ENCODE peak calls at places on chromosomes 5 and 9, in four cellular contexts. One of them, this sample, is unnamed.

GRCh38 chr9:93259490-93260289 is 75.8 kb downstream of the WNK2 start:
- DNase-seq in CD8-positive, alpha-beta memory T cell: no peak
- DNase-seq in GM06990: no peak
- DNase-seq in CD4-positive, alpha-beta T cell: no peak
- DNase-seq in this sample: no peak

GRCh38 chr9:132717326-132717945 is 47.2 kb downstream of the GTF3C4 start:
- DNase-seq in CD8-positive, alpha-beta memory T cell: no peak
- DNase-seq in GM06990: no peak
- DNase-seq in CD4-positive, alpha-beta T cell: no peak
- DNase-seq in this sample: no peak

GRCh38 chr5:1526681-1527131 is 2.9 kb upstream of the LPCAT1 start:
- DNase-seq in CD8-positive, alpha-beta memory T cell: no peak
- DNase-seq in GM06990: no peak
- DNase-seq in CD4-positive, alpha-beta T cell: no peak
- DNase-seq in this sample: no peak

GRCh38 chr5:175457466-175457865 is 13.5 kb upstream of the DRD1 start:
- DNase-seq in CD8-positive, alpha-beta memory T cell: no peak
- DNase-seq in GM06990: no peak
- DNase-seq in CD4-positive, alpha-beta T cell: no peak
- DNase-seq in this sample: no peak

GRCh38 chr9:130451509-130452388 is 7.0 kb downstream of the ASS1 start:
- DNase-seq in CD8-positive, alpha-beta memory T cell: no peak
- DNase-seq in GM06990: no peak
- DNase-seq in CD4-positive, alpha-beta T cell: no peak
- DNase-seq in this sample: peak; percentile 95

GRCh38 chr9:121207371-121207940 is 5.8 kb upstream of the RAB14 start:
- DNase-seq in CD8-positive, alpha-beta memory T cell: no peak
- DNase-seq in GM06990: peak; percentile 50
- DNase-seq in CD4-positive, alpha-beta T cell: no peak
- DNase-seq in this sample: no peak

GRCh38 chr5:30802961-30803705 is 390.4 kb upstream of the CDH6 start:
- DNase-seq in CD8-positive, alpha-beta memory T cell: no peak
- DNase-seq in GM06990: no peak
- DNase-seq in CD4-positive, alpha-beta T cell: no peak
- DNase-seq in this sample: no peak

GRCh38 chr9:82513242-82513750 is 524.7 kb downstream of the SPATA31D1 start:
- DNase-seq in CD8-positive, alpha-beta memory T cell: no peak
- DNase-seq in GM06990: no peak
- DNase-seq in CD4-positive, alpha-beta T cell: no peak
- DNase-seq in this sample: no peak

GRCh38 chr5:33370135-33370472 is 70.7 kb upstream of the TARS1 start:
- DNase-seq in CD8-positive, alpha-beta memory T cell: no peak
- DNase-seq in GM06990: no peak
- DNase-seq in CD4-positive, alpha-beta T cell: no peak
- DNase-seq in this sample: no peak

GRCh38 chr5:125043781-125044391 is 297.4 kb upstream of the ZNF608 start:
- DNase-seq in CD8-positive, alpha-beta memory T cell: no peak
- DNase-seq in GM06990: no peak
- DNase-seq in CD4-positive, alpha-beta T cell: no peak
- DNase-seq in this sample: peak; percentile 90

GRCh38 chr5:56111404-56111781 is 116.6 kb upstream of the IL6ST start:
- DNase-seq in CD8-positive, alpha-beta memory T cell: no peak
- DNase-seq in GM06990: no peak
- DNase-seq in CD4-positive, alpha-beta T cell: no peak
- DNase-seq in this sample: no peak

GRCh38 chr5:139690385-139691274 is 42.5 kb downstream of the CXXC5 start:
- DNase-seq in CD8-positive, alpha-beta memory T cell: no peak
- DNase-seq in GM06990: no peak
- DNase-seq in CD4-positive, alpha-beta T cell: no peak
- DNase-seq in this sample: peak; percentile 58

GRCh38 chr5:7094626-7095025 is 301.3 kb upstream of the ADCY2 start:
- DNase-seq in CD8-positive, alpha-beta memory T cell: no peak
- DNase-seq in GM06990: no peak
- DNase-seq in CD4-positive, alpha-beta T cell: no peak
- DNase-seq in this sample: no peak

GRCh38 chr5:141618030-141618803 is 583 bp downstream of the DIAPH1 start:
- DNase-seq in CD8-positive, alpha-beta memory T cell: peak; percentile 65
- DNase-seq in GM06990: no peak
- DNase-seq in CD4-positive, alpha-beta T cell: peak; percentile 30
- DNase-seq in this sample: peak; percentile 60

GRCh38 chr5:4857761-4858160 is 282.4 kb upstream of the ADAMTS16 start:
- DNase-seq in CD8-positive, alpha-beta memory T cell: no peak
- DNase-seq in GM06990: no peak
- DNase-seq in CD4-positive, alpha-beta T cell: no peak
- DNase-seq in this sample: no peak

GRCh38 chr9:13064060-13064459 is 215.4 kb downstream of the MPDZ start:
- DNase-seq in CD8-positive, alpha-beta memory T cell: no peak
- DNase-seq in GM06990: no peak
- DNase-seq in CD4-positive, alpha-beta T cell: no peak
- DNase-seq in this sample: no peak

GRCh38 chr9:19660019-19660418 is 128.8 kb downstream of the SLC24A2 start:
- DNase-seq in CD8-positive, alpha-beta memory T cell: no peak
- DNase-seq in GM06990: no peak
- DNase-seq in CD4-positive, alpha-beta T cell: no peak
- DNase-seq in this sample: no peak

GRCh38 chr5:159216454-159216853 is 7.1 kb upstream of the RNF145 start:
- DNase-seq in CD8-positive, alpha-beta memory T cell: no peak
- DNase-seq in GM06990: no peak
- DNase-seq in CD4-positive, alpha-beta T cell: no peak
- DNase-seq in this sample: no peak
- H3K27me3 ChIP-seq in CD8-positive, alpha-beta memory T cell: no peaks in the 10 kb centered on the region
- H3K27me3 ChIP-seq in GM06990: no peaks in the 10 kb centered on the region
- H3K27me3 ChIP-seq in CD4-positive, alpha-beta T cell: no peaks in the 10 kb centered on the region
- H3K27me3 ChIP-seq in this sample: no peaks in the 10 kb centered on the region

GRCh38 chr5:180744253-180744652 is 4.4 kb upstream of the OR2Y1 start:
- DNase-seq in CD8-positive, alpha-beta memory T cell: no peak
- DNase-seq in GM06990: no peak
- DNase-seq in CD4-positive, alpha-beta T cell: no peak
- DNase-seq in this sample: no peak

GRCh38 chr5:180739271-180739670 is 587 bp downstream of the OR2Y1 start:
- DNase-seq in CD8-positive, alpha-beta memory T cell: no peak
- DNase-seq in GM06990: no peak
- DNase-seq in CD4-positive, alpha-beta T cell: no peak
- DNase-seq in this sample: no peak

GRCh38 chr5:180739958-180740357 is at the start of gene OR2Y1:
- DNase-seq in CD8-positive, alpha-beta memory T cell: no peak
- DNase-seq in GM06990: no peak
- DNase-seq in CD4-positive, alpha-beta T cell: no peak
- DNase-seq in this sample: no peak

DNA sequence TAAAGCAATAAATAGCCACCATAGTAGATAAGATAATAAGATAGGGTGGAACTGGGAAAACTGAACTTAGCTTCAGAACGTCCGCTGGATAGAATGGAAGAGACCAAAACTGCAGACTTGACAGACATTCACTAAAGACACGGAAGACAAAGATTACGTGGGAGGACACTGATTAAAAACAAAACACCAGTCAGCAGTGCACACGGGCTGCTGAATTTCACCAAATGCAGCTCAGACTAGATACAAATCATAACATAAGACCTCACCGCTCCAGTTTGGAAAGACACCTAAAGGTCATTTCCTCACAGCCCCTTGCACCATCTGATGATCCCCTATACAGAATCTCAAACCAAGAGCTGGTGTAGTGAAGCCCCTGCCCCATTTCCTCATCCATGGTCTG is 2.9 kb upstream of the OR2Y1 start:
- DNase-seq in CD8-positive, alpha-beta memory T cell: no peak
- DNase-seq in GM06990: no peak
- DNase-seq in CD4-positive, alpha-beta T cell: no peak
- DNase-seq in this sample: no peak
- H3K27me3 ChIP-seq in CD8-positive, alpha-beta memory T cell: no peaks in the 10 kb centered on the region
- H3K27me3 ChIP-seq in GM06990: no peaks in the 10 kb centered on the region
- H3K27me3 ChIP-seq in CD4-positive, alpha-beta T cell: peaks cover 14% of the 10 kb centered on the region
- H3K27me3 ChIP-seq in this sample: peaks cover 49% of the 10 kb centered on the region

DNA sequence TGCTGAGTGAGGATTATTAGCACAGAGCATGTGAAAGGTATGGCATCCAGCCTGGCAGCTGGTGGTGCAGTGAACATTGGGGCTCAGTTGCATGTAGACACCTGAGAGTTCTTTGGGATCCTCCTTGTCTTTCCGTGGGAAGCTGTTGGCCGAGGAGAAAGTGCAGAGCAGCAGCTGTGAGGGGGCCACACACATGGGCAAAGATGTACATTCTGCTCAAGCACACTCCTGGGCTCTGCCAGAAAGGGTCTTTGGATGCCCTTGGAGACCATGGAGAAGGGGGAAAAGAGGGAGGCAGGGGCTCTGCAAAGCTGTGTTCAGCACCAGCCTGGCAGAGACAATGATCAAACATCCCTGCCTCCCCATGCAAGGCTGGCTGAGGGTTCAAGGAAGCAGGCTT is 138.7 kb upstream of the PITX1 start:
- DNase-seq in CD8-positive, alpha-beta memory T cell: no peak
- DNase-seq in GM06990: no peak
- DNase-seq in CD4-positive, alpha-beta T cell: no peak
- DNase-seq in this sample: no peak
- H3K27me3 ChIP-seq in CD8-positive, alpha-beta memory T cell: no peaks in the 10 kb centered on the region
- H3K27me3 ChIP-seq in GM06990: no peaks in the 10 kb centered on the region
- H3K27me3 ChIP-seq in CD4-positive, alpha-beta T cell: peaks cover 10% of the 10 kb centered on the region
- H3K27me3 ChIP-seq in this sample: peaks cover 6% of the 10 kb centered on the region

GRCh38 chr9:127132375-127132774 is 9.9 kb upstream of the ANGPTL2 start:
- DNase-seq in CD8-positive, alpha-beta memory T cell: no peak
- DNase-seq in GM06990: no peak
- DNase-seq in CD4-positive, alpha-beta T cell: no peak
- DNase-seq in this sample: no peak

GRCh38 chr9:127135056-127135745 is 12.8 kb upstream of the ANGPTL2 start:
- DNase-seq in CD8-positive, alpha-beta memory T cell: no peak
- DNase-seq in GM06990: no peak
- DNase-seq in CD4-positive, alpha-beta T cell: no peak
- DNase-seq in this sample: no peak

GRCh38 chr9:127132921-127133647 is 10.6 kb upstream of the ANGPTL2 start:
- DNase-seq in CD8-positive, alpha-beta memory T cell: no peak
- DNase-seq in GM06990: no peak
- DNase-seq in CD4-positive, alpha-beta T cell: no peak
- DNase-seq in this sample: no peak

GRCh38 chr9:127131871-127132270 is 9.4 kb upstream of the ANGPTL2 start:
- DNase-seq in CD8-positive, alpha-beta memory T cell: no peak
- DNase-seq in GM06990: no peak
- DNase-seq in CD4-positive, alpha-beta T cell: no peak
- DNase-seq in this sample: no peak

GRCh38 chr9:127133739-127134167 is 11.3 kb upstream of the ANGPTL2 start:
- DNase-seq in CD8-positive, alpha-beta memory T cell: no peak
- DNase-seq in GM06990: no peak
- DNase-seq in CD4-positive, alpha-beta T cell: no peak
- DNase-seq in this sample: no peak
- H3K27me3 ChIP-seq in CD8-positive, alpha-beta memory T cell: no peaks in the 10 kb centered on the region
- H3K27me3 ChIP-seq in GM06990: no peaks in the 10 kb centered on the region
- H3K27me3 ChIP-seq in CD4-positive, alpha-beta T cell: no peaks in the 10 kb centered on the region
- H3K27me3 ChIP-seq in this sample: no peaks in the 10 kb centered on the region

DNA sequence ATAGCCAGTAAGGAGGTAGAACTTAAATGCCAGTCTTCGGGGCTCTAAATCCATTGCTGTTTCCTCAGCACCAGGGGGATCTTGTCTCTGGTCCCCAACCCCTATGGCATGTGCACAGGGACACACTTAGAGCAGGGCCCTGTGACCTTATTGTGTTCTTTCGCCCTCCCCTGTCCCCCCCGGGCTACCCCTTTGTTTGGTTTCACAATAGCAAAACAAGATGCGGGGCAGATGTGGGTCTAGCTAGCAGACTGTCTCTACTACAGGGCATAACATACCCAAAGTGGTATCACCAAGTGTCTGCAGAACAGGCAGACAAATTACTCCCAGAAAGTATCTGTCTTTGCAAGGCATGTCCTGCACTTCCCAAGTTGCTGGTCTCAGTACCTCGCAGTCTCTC is 2.1 kb downstream of the FBLL1 start:
- DNase-seq in CD8-positive, alpha-beta memory T cell: no peak
- DNase-seq in GM06990: no peak
- DNase-seq in CD4-positive, alpha-beta T cell: no peak
- DNase-seq in this sample: no peak
- H3K27me3 ChIP-seq in CD8-positive, alpha-beta memory T cell: peaks cover 18% of the 10 kb centered on the region
- H3K27me3 ChIP-seq in GM06990: no peaks in the 10 kb centered on the region
- H3K27me3 ChIP-seq in CD4-positive, alpha-beta T cell: peaks cover 39% of the 10 kb centered on the region
- H3K27me3 ChIP-seq in this sample: no peaks in the 10 kb centered on the region